ENCODE peak calls at places on chromosomes 2 and 18, in six cellular contexts. Z, M, K, R, E and L are unnamed samples.

GRCh38 chr2:40101076-40101688 is 322.1 kb upstream of the THUMPD2 start:
- DNase-seq in R (no peak), K (peak; percentile 74), E (no peak), M (no peak), Z (no peak), L (peak; percentile 5)

GRCh38 chr2:126790987-126791780 is 107.5 kb upstream of the TEX51 start:
- DNase-seq in E (no peak), K (no peak), R (no peak), M (no peak), Z (no peak), L (no peak)

GRCh38 chr18:50287028-50287440 is 458 bp downstream of the CXXC1 start:
- DNase-seq in Z (no peak), E (no peak), K (no peak), R (no peak), M (no peak), L (no peak)

GRCh38 chr2:109607766-109608165 is 6.0 kb downstream of the SEPTIN10 start:
- DNase-seq in E (no peak), M (no peak), R (no peak), K (no peak), Z (no peak), L (no peak)

GRCh38 chr2:95231723-95232122 is 24.4 kb downstream of the ZNF892 start:
- DNase-seq in R (peak; percentile 22), Z (peak; percentile 49), K (no peak), E (peak; percentile 86), M (no peak), L (peak; percentile 93)

GRCh38 chr2:73730810-73731209 is 6.3 kb downstream of the TPRKB start:
- DNase-seq in R (no peak), M (no peak), K (no peak), E (no peak), Z (no peak), L (no peak)

GRCh38 chr18:48975817-48976649 is 25.3 kb upstream of the SMAD7 start:
- DNase-seq in R (no peak), E (peak; percentile 84), Z (peak; percentile 58), K (no peak), M (no peak), L (peak; percentile 70)

GRCh38 chr2:197219636-197220035 is 90.9 kb downstream of the ANKRD44 start:
- DNase-seq in E (no peak), M (no peak), K (no peak), Z (no peak), R (no peak), L (no peak)

GRCh38 chr2:30361751-30362394 is 85.2 kb upstream of the LCLAT1 start:
- DNase-seq in M (no peak), E (no peak), R (no peak), Z (no peak), K (no peak), L (no peak)

GRCh38 chr2:109322111-109322510 is 193.1 kb downstream of the SH3RF3 start:
- DNase-seq in M (peak; percentile 19), R (peak; percentile 91), K (peak; percentile 92), E (peak; percentile 76), Z (no peak), L (no peak)

GRCh38 chr2:226012116-226012515 is 612.6 kb downstream of the NYAP2 start:
- DNase-seq in M (no peak), E (no peak), K (no peak), Z (no peak), R (no peak), L (no peak)

GRCh38 chr2:55961318-55961911 is 37.8 kb upstream of the EFEMP1 start:
- DNase-seq in Z (no peak), M (no peak), E (no peak), R (no peak), K (peak; percentile 21), L (peak; percentile 44)

GRCh38 chr2:39107156-39107555 is 13.7 kb downstream of the SOS1 start:
- DNase-seq in Z (peak; percentile 77), K (no peak), R (no peak), M (no peak), E (no peak), L (no peak)

GRCh38 chr2:240051697-240052096 is 1.6 kb downstream of the OR6B3 start:
- DNase-seq in Z (no peak), K (no peak), E (no peak), R (no peak), M (no peak), L (no peak)

GRCh38 chr2:13137679-13138078 is 420.9 kb downstream of the TRIB2 start:
- DNase-seq in Z (no peak), R (no peak), K (no peak), M (no peak), E (no peak), L (no peak)

GRCh38 chr2:151297882-151298281 is 8.4 kb upstream of the NMI start:
- DNase-seq in Z (no peak), R (no peak), K (no peak), M (no peak), E (no peak), L (peak; percentile 83)

GRCh38 chr2:237702439-237703397 is 75.3 kb downstream of the LRRFIP1 start:
- DNase-seq in K (no peak), R (no peak), M (no peak), Z (peak; percentile 77), E (peak; percentile 66), L (peak; percentile 91)

GRCh38 chr2:46717733-46718121 is 197.9 kb downstream of the MCFD2 start:
- DNase-seq in M (no peak), E (no peak), R (no peak), K (no peak), Z (no peak), L (peak; percentile 59)

GRCh38 chr2:9217838-9218770 is 11.5 kb downstream of the ASAP2 start:
- DNase-seq in Z (no peak), M (no peak), R (no peak), E (no peak), K (no peak), L (no peak)

GRCh38 chr2:103008586-103008985 is 246.8 kb downstream of the TMEM182 start:
- DNase-seq in K (no peak), Z (no peak), E (no peak), M (no peak), R (no peak), L (no peak)

GRCh38 chr2:127134833-127135830 is 28.2 kb upstream of the BIN1 start:
- DNase-seq in Z (peak; percentile 61), M (no peak), K (no peak), E (no peak), R (no peak), L (no peak)

GRCh38 chr2:224324604-224325003 is 77.3 kb downstream of the FAM124B start:
- DNase-seq in E (no peak), K (no peak), R (no peak), Z (no peak), M (no peak), L (no peak)

GRCh38 chr2:220521591-220521990 is 894.2 kb downstream of the SLC4A3 start:
- DNase-seq in E (no peak), R (no peak), K (no peak), M (no peak), Z (no peak), L (no peak)

GRCh38 chr2:45568935-45569334 is 42.1 kb downstream of the SRBD1 start:
- DNase-seq in K (no peak), Z (no peak), E (no peak), M (no peak), R (no peak), L (no peak)

GRCh38 chr2:218432676-218433365 is 13.9 kb downstream of the VIL1 start:
- DNase-seq in E (no peak), Z (no peak), R (no peak), K (no peak), M (no peak), L (no peak)

GRCh38 chr2:11446733-11447248 is 19.2 kb downstream of the E2F6 start:
- DNase-seq in R (peak; percentile 12), Z (peak; percentile 74), M (peak; percentile 19), K (peak; percentile 33), E (peak; percentile 52), L (peak; percentile 72)

GRCh38 chr2:127740665-127741287 is 39.5 kb downstream of the SFT2D3 start:
- DNase-seq in K (no peak), E (no peak), M (no peak), R (no peak), Z (no peak), L (peak; percentile 30)

GRCh38 chr2:28366496-28367282 is 26.0 kb upstream of the FOSL2 start:
- DNase-seq in R (no peak), Z (peak; percentile 41), M (no peak), E (no peak), K (no peak), L (peak; percentile 98)

GRCh38 chr2:29314816-29315571 is 199.8 kb downstream of the CLIP4 start:
- DNase-seq in R (no peak), K (no peak), M (no peak), E (no peak), Z (peak; percentile 66), L (peak; percentile 77)

GRCh38 chr2:239087041-239087710 is 239.3 kb downstream of the TWIST2 start:
- DNase-seq in E (no peak), Z (no peak), M (peak; percentile 15), K (no peak), R (no peak), L (no peak)

GRCh38 chr2:199458806-199459285 is 1.1 kb upstream of the SATB2 start:
- DNase-seq in Z (no peak), R (no peak), M (no peak), E (peak; percentile 50), K (no peak), L (no peak)

GRCh38 chr2:42979416-42979869 is 187.1 kb upstream of the HAAO start:
- DNase-seq in K (no peak), Z (no peak), M (no peak), R (no peak), E (peak; percentile 92), L (no peak)

GRCh38 chr2:30165050-30165520 is 18.3 kb downstream of the YPEL5 start:
- DNase-seq in R (peak; percentile 83), Z (peak; percentile 83), K (peak; percentile 83), M (peak; percentile 69), E (peak; percentile 62), L (peak; percentile 93)

GRCh38 chr2:178413472-178414265 is 37.3 kb downstream of the PRKRA start:
- DNase-seq in Z (peak; percentile 71), E (peak; percentile 80), M (no peak), R (no peak), K (peak; percentile 20), L (peak; percentile 92)

GRCh38 chr2:185522472-185522871 is 216.1 kb upstream of the FSIP2 start:
- DNase-seq in K (no peak), M (no peak), R (no peak), Z (no peak), E (no peak), L (peak; percentile 10)
- TF ChIP-seq CTCF in K (no peak), M (no peak), R (no peak), Z (peak; percentile 19), E (no peak), L (no peak)

GRCh38 chr2:214536625-214537024 is 125.8 kb downstream of the VWC2L start:
- DNase-seq in K (no peak), M (no peak), E (no peak), Z (no peak), R (no peak), L (no peak)
- TF ChIP-seq CTCF in K (no peak), M (no peak), E (no peak), Z (no peak), R (no peak), L (no peak)

GRCh38 chr2:44389895-44390294 is 28.1 kb downstream of the CAMKMT start:
- DNase-seq in K (no peak), R (no peak), E (no peak), M (no peak), Z (no peak), L (no peak)
- TF ChIP-seq CTCF in K (peak; percentile 42), R (peak; percentile 26), E (no peak), M (no peak), Z (no peak), L (no peak)

GRCh38 chr2:214591359-214591758 is 180.5 kb downstream of the VWC2L start:
- DNase-seq in K (no peak), R (no peak), E (no peak), Z (no peak), M (no peak), L (peak; percentile 25)
- TF ChIP-seq CTCF in K (peak; percentile 29), R (peak; percentile 16), E (no peak), Z (peak; percentile 45), M (no peak), L (peak; percentile 12)